ENCODE peak calls at places on chromosome 10, in nine cellular contexts. E is D341Med, C is KG1, H is HS-5, L is foreskin fibroblast, W is RCC 7860, Y is HL-60, F is NCI-H82, Q is ELF-1. D is an unnamed sample.

GRCh38 chr10:69972951-69973350 is 79.7 kb upstream of the MACROH2A2 start:
- DNase-seq in F (no peak), Q (no peak), L (peak; percentile 71), W (no peak), C (no peak), E (no peak), H (peak; percentile 36), Y (no peak), D (no peak)

GRCh38 chr10:89846276-89846630 is 144.9 kb downstream of the KIF20B start:
- DNase-seq in C (no peak), Q (no peak), W (no peak), L (no peak), Y (no peak), E (no peak), F (no peak), H (no peak), D (no peak)

GRCh38 chr10:62735464-62736188 is 68.9 kb upstream of the ADO start:
- DNase-seq in H (no peak), W (peak; percentile 51), F (no peak), Y (no peak), E (no peak), L (no peak), Q (no peak), C (no peak), D (no peak)

GRCh38 chr10:60940435-60940834 is 3.5 kb downstream of the RHOBTB1 start:
- DNase-seq in E (no peak), H (no peak), F (no peak), C (no peak), Q (no peak), L (no peak), W (no peak), Y (no peak), D (no peak)

GRCh38 chr10:95756061-95756751 is at the start of gene ENTPD1:
- DNase-seq in H (no peak), L (peak; percentile 39), F (no peak), E (no peak), Y (peak; percentile 92), W (no peak), Q (peak; percentile 35), C (no peak), D (no peak)

GRCh38 chr10:70341016-70341415 is 41.4 kb downstream of the LRRC20 start:
- DNase-seq in L (no peak), H (no peak), C (peak; percentile 40), W (no peak), E (no peak), Y (peak; percentile 81), F (no peak), Q (no peak), D (no peak)

GRCh38 chr10:70940834-70941568 is 52.6 kb upstream of the PCBD1 start:
- DNase-seq in L (no peak), E (no peak), F (peak; percentile 88), H (no peak), W (no peak), Y (no peak), C (no peak), Q (no peak), D (no peak)

GRCh38 chr10:93458821-93459257 is 23.3 kb downstream of the MYOF start:
- DNase-seq in F (no peak), W (peak; percentile 100), C (no peak), E (no peak), Q (peak; percentile 92), L (peak; percentile 99), H (peak; percentile 99), Y (no peak), D (no peak)

GRCh38 chr10:60042262-60042661 is 135.9 kb upstream of the CCDC6 start:
- DNase-seq in H (no peak), F (no peak), Y (no peak), Q (no peak), W (no peak), E (no peak), L (no peak), C (no peak), D (no peak)

GRCh38 chr10:71547290-71547689 is 150.6 kb downstream of the CDH23 start:
- DNase-seq in Y (no peak), F (no peak), E (no peak), W (no peak), C (no peak), Q (no peak), L (no peak), H (no peak), D (no peak)

GRCh38 chr10:110840225-110840922 is 31.4 kb upstream of the PDCD4 start:
- DNase-seq in Q (peak; percentile 67), W (no peak), F (no peak), C (no peak), E (no peak), L (no peak), Y (no peak), H (no peak), D (no peak)

GRCh38 chr10:35006836-35007235 is 83.3 kb downstream of the CUL2 start:
- DNase-seq in Y (no peak), W (no peak), E (no peak), C (no peak), F (no peak), H (no peak), L (peak; percentile 38), Q (no peak), D (no peak)

GRCh38 chr10:69367469-69367868 is 49.2 kb downstream of the TACR2 start:
- DNase-seq in W (no peak), Y (no peak), F (no peak), C (no peak), H (no peak), Q (no peak), E (no peak), L (no peak), D (no peak)

GRCh38 chr10:54470324-54470631 is 330.8 kb downstream of the PCDH15 start:
- DNase-seq in C (no peak), L (no peak), W (no peak), Q (peak; percentile 3), F (no peak), E (no peak), Y (no peak), H (no peak), D (no peak)

GRCh38 chr10:48737866-48738265 is 53.2 kb downstream of the WDFY4 start:
- DNase-seq in W (no peak), L (no peak), Y (no peak), H (no peak), Q (no peak), F (no peak), E (no peak), C (no peak), D (no peak)

GRCh38 chr10:48245977-48246376 is 28.5 kb downstream of the FRMPD2 start:
- DNase-seq in Q (no peak), W (no peak), C (no peak), E (peak; percentile 6), F (no peak), L (no peak), H (no peak), Y (no peak), D (no peak)